ENCODE peak calls at places on chromosomes 6 and 20, in five cellular contexts. Z, H, P, L and U are unnamed samples.

GRCh38 chr6:126337323-126337722 is 2.6 kb upstream of the CENPW start:
- DNase-seq in P (no peak), Z (no peak), H (no peak), L (no peak), U (no peak)

GRCh38 chr20:33933469-33933909 is 60.2 kb upstream of the RALY start:
- DNase-seq in Z (peak), L (peak), H (peak), P (peak), U (peak)

GRCh38 chr6:3218266-3218665 is 9.2 kb downstream of the TUBB2B start:
- DNase-seq in H (no peak), Z (no peak), L (no peak), P (no peak), U (no peak)

GRCh38 chr6:121856296-121856695 is 420.9 kb downstream of the GJA1 start:
- DNase-seq in H (no peak), P (no peak), Z (no peak), L (no peak), U (no peak)

GRCh38 chr6:54094837-54095236 is 16.4 kb upstream of the MLIP start:
- DNase-seq in H (no peak), P (no peak), L (no peak), Z (no peak), U (no peak)

GRCh38 chr6:157706883-157707282 is 116.2 kb upstream of the SNX9 start:
- DNase-seq in H (no peak), L (no peak), Z (no peak), P (no peak), U (no peak)

GRCh38 chr6:42694586-42694985 is 27.8 kb downstream of the PRPH2 start:
- DNase-seq in P (no peak), Z (no peak), L (no peak), H (no peak), U (no peak)

GRCh38 chr6:27743787-27744186 is 168.4 kb downstream of the OR2B2 start:
- DNase-seq in Z (no peak), L (no peak), H (no peak), P (no peak), U (no peak)

GRCh38 chr6:25250878-25251277 is 28.3 kb upstream of the CARMIL1 start:
- DNase-seq in L (peak), P (no peak), Z (no peak), H (no peak), U (no peak)

DNA sequence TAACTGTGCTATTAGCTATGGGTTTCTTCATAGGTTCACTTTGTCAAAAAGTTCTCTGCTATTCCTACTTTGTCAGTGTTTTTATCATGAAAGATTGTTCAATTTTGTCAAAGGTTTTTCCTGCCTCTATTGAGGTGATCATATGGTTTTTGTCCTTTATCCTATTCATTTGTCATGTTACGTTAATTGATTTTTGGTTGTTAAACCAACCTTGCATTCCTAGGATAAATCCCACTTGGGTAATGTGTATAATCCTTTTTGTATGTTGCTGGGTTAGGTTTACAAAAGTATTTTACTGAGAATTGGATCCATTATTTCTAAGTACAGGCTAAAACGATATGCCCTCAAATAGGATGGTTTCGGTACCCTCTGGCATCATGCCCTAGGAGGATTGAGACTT is 5.0 kb downstream of the PHACTR2 start:
- DNase-seq in H (no peak), Z (no peak), P (no peak), L (no peak), U (no peak)
- H3K4me3 ChIP-seq in H (no peak), Z (no peak), P (no peak), L (no peak), U (no peak)

GRCh38 chr6:150038202-150038830 is 13.0 kb upstream of the RAET1L start:
- DNase-seq in H (no peak), L (no peak), P (no peak), Z (no peak), U (no peak)
- H3K4me3 ChIP-seq in H (no peak), L (no peak), P (peak), Z (peak), U (no peak)

DNA sequence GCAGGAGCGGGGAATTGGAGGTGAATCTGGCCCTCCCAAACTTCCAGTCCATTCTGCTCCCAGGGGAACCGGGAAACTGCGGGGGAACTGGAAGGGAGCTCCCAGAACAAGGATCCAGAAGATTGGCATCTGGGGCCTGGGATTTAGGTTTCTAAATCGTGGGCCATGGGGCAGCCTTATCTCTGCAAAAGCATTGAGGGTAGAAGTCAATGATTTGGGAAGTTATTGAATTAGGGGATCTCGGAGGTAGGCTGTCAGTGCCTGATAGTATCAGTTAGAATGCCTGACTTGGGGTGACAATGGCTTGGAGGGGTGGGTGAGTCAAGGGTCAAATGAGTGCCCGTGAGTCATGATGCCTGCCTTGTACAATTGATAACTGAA is 45.2 kb downstream of the HNF4A start:
- DNase-seq in P (no peak), H (no peak), Z (no peak), L (no peak), U (no peak)
- H3K4me3 ChIP-seq in P (no peak), H (no peak), Z (no peak), L (no peak), U (no peak)

DNA sequence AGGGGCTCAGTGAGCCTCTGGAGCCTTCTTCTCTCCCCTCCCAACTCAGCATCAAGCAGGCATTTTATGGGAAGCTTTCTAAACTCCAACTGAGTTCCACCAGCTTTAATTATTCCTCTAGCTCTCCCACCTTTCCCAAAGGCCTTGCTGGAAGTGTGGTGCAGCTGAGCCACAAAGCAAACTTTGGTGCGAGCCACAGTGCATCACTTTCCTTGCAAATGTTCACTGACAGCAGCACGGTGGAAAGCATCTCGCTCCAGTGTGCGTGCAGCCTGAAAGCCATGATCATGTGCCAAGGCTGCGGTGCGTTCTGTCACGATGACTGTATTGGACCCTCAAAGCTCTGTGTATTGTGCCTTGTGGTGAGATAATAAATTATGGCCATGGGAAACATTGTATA is 78.8 kb downstream of the ASXL1 start:
- DNase-seq in Z (no peak), P (no peak), H (no peak), L (no peak), U (no peak)
- H3K4me3 ChIP-seq in Z (no peak), P (no peak), H (no peak), L (no peak), U (no peak)

GRCh38 chr20:63859166-63859699 is 2.1 kb upstream of the ABHD16B start:
- DNase-seq in H (no peak), L (no peak), P (no peak), Z (no peak), U (no peak)

GRCh38 chr20:63857751-63858392 is 3.4 kb upstream of the ABHD16B start:
- DNase-seq in P (no peak), H (no peak), L (no peak), Z (no peak), U (no peak)

GRCh38 chr20:63856111-63856511 is 5.2 kb upstream of the ABHD16B start:
- DNase-seq in Z (no peak), H (no peak), P (no peak), L (no peak), U (no peak)

GRCh38 chr20:63860325-63861051 is 810 bp upstream of the ABHD16B start:
- DNase-seq in H (no peak), Z (no peak), P (no peak), L (no peak), U (no peak)

DNA sequence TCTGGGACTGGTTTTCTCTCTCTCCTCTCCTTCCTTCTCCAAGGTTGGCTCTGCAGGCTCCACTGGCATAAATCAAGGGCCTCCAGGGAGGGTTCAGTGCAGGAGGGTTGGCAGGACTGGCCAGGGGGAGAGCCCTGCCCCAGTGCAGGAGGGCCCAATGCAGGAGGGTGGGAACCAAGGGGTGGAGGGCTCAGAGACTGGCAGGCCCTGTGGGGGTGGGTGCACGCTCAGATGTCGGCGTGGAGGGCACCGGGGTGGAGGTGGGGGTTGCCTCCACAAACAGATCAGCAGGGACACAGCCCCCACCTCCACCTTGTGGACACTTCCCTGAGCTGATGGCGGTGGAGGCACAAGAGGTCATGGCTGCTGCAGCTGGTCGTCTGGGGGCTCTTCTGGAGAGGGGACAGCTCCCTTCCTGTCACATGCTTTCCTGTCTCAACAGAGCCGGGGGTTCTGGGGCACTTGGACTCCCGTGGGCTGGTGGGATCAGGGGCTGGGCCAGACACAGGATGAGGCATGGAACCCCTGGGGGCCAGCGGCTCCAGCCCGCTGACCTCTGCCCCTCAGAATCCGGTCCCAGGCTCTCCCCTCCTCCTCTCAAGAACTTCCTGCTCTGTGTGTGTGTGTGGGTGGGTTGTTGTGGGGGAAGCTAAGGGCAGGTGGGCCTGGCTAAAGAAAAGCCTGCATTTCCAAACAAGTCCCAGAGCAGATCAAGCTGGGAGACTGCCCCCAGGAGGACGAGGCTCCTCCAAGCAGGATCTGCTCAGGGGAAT is 2.7 kb upstream of the ABHD16B start:
- DNase-seq in Z (no peak), L (no peak), H (peak), P (no peak), U (no peak)
- H3K4me3 ChIP-seq in Z (no peak), L (no peak), H (peak), P (peak), U (no peak)

GRCh38 chr20:63941282-63942060 is 14.7 kb downstream of the UCKL1 start:
- DNase-seq in H (no peak), P (peak), L (no peak), Z (peak), U (peak)

GRCh38 chr20:63940071-63940471 is 16.1 kb downstream of the UCKL1 start:
- DNase-seq in H (no peak), P (no peak), Z (peak), L (no peak), U (no peak)

GRCh38 chr20:63939061-63939935 is 16.9 kb downstream of the UCKL1 start:
- DNase-seq in Z (no peak), L (no peak), P (no peak), H (no peak), U (no peak)

GRCh38 chr20:63942250-63943006 is 13.8 kb downstream of the UCKL1 start:
- DNase-seq in Z (peak), H (no peak), P (no peak), L (no peak), U (peak)

GRCh38 chr20:63940472-63941266 is 15.5 kb downstream of the UCKL1 start:
- DNase-seq in P (no peak), H (no peak), L (no peak), Z (peak), U (no peak)
- H3K4me3 ChIP-seq in P (no peak), H (no peak), L (no peak), Z (no peak), U (no peak)

DNA sequence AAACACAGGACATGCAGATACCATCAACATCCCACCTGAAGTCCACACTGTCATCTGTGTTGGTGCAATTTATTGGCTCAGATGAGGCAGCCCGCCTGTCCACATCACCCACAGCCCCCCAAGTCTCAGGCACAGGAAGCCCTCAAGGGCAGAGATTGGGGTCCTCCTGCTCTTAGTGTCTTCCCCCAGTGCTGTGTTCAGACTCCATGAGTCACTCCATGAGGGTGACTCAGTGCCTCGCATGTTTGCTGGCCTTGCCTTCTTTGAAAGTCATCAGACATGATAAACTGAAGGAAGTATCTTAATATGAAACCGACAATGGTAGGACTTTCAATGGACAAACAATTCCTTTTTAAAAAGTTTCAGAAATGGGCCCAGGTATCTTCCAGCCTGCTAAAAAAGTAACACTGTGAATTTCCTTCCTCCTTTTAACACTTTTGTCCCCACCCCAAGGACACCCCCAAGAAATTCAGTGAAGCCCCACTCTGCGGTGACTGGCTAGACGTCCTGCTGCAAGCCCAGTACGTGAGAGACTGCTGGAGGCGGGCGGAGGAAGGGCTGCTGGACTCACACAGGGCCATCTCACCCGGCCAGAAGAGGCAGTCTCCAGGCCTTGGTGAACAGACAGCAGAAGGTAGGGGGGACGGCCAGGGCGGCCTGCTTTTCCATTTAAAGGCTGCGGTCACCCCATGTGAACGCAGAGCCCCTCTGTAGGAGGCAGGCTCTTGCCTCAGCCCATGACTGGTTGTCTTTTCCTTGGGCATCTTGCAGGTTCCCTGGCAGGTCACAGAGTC is 43.0 kb upstream of the KCNK16 start:
- DNase-seq in P (no peak), H (no peak), Z (no peak), L (no peak), U (no peak)
- H3K4me3 ChIP-seq in P (no peak), H (no peak), Z (no peak), L (no peak), U (no peak)

DNA sequence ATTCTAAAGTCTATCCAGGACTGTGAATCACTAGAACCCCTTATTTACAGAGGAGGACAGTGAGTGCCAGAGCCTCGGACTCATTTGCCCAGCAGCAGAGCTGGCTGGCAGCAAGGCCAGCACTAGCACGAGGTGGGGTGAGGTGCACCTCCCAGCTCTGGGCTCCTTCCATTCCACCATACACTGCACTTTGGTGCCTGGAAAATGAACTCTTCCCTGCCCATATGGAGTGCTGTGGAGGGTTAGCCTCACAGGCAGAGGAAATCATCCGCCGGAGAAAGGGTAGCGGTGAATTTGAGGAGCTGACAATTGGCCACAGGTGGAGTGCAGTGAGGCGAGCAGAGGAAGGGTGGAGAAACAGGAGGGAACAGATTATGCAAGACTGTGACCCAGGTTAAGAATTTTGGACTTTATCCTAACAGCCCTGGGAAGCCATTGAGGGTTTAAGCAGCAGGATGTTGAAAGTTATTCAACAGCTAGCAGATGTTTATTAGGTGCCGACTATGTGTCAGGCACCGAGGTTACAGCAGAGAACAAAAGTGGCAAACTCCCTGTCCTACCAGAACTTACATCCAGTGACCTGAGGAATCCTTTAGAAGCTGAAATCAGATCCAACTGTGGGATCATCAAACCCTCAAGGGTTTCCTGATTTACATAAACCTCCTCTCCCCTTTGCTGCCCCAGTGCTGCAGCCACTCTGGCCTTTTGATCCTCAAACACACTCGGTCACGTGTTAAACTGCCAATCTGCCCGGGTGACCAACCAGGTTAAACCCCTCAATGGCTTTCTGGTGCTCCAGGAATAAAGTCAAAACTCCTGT is 6.2 kb downstream of the TRIM26 start:
- DNase-seq in L (no peak), P (no peak), Z (no peak), H (no peak), U (no peak)
- H3K4me3 ChIP-seq in L (no peak), P (no peak), Z (peak), H (no peak), U (no peak)

GRCh38 chr6:118161364-118161763 is 254.3 kb downstream of the SLC35F1 start:
- DNase-seq in L (no peak), H (no peak), Z (no peak), P (no peak), U (no peak)

GRCh38 chr6:118168421-118168820 is 261.4 kb downstream of the SLC35F1 start:
- DNase-seq in H (no peak), L (no peak), P (no peak), Z (no peak), U (no peak)

GRCh38 chr6:118165500-118165899 is 258.4 kb downstream of the SLC35F1 start:
- DNase-seq in L (no peak), P (no peak), Z (no peak), H (no peak), U (no peak)

GRCh38 chr6:118163609-118164008 is 256.5 kb downstream of the SLC35F1 start:
- DNase-seq in L (no peak), P (no peak), H (no peak), Z (no peak), U (no peak)
- H3K4me3 ChIP-seq in L (no peak), P (no peak), H (no peak), Z (no peak), U (no peak)

GRCh38 chr6:68639826-68640505 is 4.9 kb downstream of the ADGRB3 start:
- DNase-seq in Z (no peak), L (no peak), H (no peak), P (no peak), U (no peak)

GRCh38 chr6:68639211-68639610 is 4.1 kb downstream of the ADGRB3 start:
- DNase-seq in H (no peak), P (no peak), Z (no peak), L (no peak), U (no peak)

GRCh38 chr6:68641172-68641571 is 6.1 kb downstream of the ADGRB3 start:
- DNase-seq in L (no peak), H (no peak), P (no peak), Z (no peak), U (no peak)

GRCh38 chr6:68642081-68642480 is 7.0 kb downstream of the ADGRB3 start:
- DNase-seq in H (no peak), Z (no peak), P (no peak), L (no peak), U (no peak)

DNA sequence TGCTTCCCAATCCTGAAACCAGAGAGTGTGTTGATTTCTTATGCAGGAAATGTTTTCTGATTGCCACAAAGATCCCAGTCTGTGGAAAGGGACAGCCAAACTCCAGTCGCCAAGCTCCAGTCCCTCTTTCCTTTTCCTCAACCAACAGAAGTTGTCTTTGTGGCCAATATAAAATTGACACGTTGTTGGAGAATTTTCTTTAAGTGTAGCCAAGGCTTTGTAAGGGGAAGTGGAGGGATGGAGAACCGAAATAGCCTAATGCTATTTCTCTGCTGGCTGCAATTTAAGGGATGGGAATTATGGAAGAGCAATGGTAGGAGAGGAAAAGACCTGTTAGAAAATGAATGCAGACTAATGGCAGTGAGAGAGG is 5.4 kb downstream of the ADGRB3 start:
- DNase-seq in L (no peak), P (no peak), Z (no peak), H (no peak), U (no peak)
- H3K4me3 ChIP-seq in L (no peak), P (no peak), Z (peak), H (no peak), U (no peak)